ENCODE peak calls at places on chromosome 16, in nine cellular contexts. I is PC-9; O is effector memory CD4-positive, alpha-beta T cell; T is body of pancreas; N is heart left ventricle; J is Karpas-422; U is suprapubic skin; L is ovary; C is transverse colon. G is an unnamed sample.
A peak's percentile ranks its signal among the peaks of the same experiment; 100 is the strongest.

GRCh38 chr16:54027126-54027922 is 259.3 kb downstream of the IRX3 start:
- DNase-seq in I (peak; percentile 66), O (no peak), T (no peak), N (no peak), J (no peak), U (no peak), L (no peak), C (no peak), G (no peak)

GRCh38 chr16:53341787-53342186 is 92.5 kb upstream of the RBL2 start:
- DNase-seq in I (no peak), O (no peak), T (no peak), N (no peak), J (no peak), U (no peak), L (no peak), C (no peak), G (no peak)

GRCh38 chr16:54657058-54657708 is 273.5 kb upstream of the IRX5 start:
- DNase-seq in I (no peak), O (no peak), T (peak; percentile 47), N (no peak), J (no peak), U (no peak), L (no peak), C (no peak), G (no peak)

GRCh38 chr16:57887711-57888110 is 83.2 kb downstream of the CNGB1 start:
- DNase-seq in I (no peak), O (no peak), T (no peak), N (no peak), J (no peak), U (no peak), L (no peak), C (no peak), G (no peak)

GRCh38 chr16:17368951-17369350 is 101.8 kb downstream of the XYLT1 start:
- DNase-seq in I (no peak), O (no peak), T (no peak), N (no peak), J (no peak), U (no peak), L (no peak), C (no peak), G (no peak)

GRCh38 chr16:67707210-67707609 is 11.9 kb downstream of the GFOD2 start:
- DNase-seq in I (no peak), O (no peak), T (no peak), N (no peak), J (no peak), U (no peak), L (no peak), C (no peak), G (no peak)

GRCh38 chr16:48366165-48367093 is 18.8 kb downstream of the SIAH1 start:
- DNase-seq in I (peak; percentile 48), O (peak; percentile 17), T (peak; percentile 59), N (no peak), J (peak; percentile 80), U (no peak), L (no peak), C (peak; percentile 64), G (peak; percentile 33)

GRCh38 chr16:84507011-84507982 is 2.8 kb upstream of the MEAK7 start:
- DNase-seq in I (no peak), O (no peak), T (no peak), N (no peak), J (peak; percentile 86), U (no peak), L (no peak), C (peak; percentile 35), G (no peak)

GRCh38 chr16:66509576-66509975 is 40.3 kb downstream of the TK2 start:
- DNase-seq in I (no peak), O (no peak), T (no peak), N (no peak), J (no peak), U (peak; percentile 74), L (peak; percentile 29), C (no peak), G (no peak)

GRCh38 chr16:47065766-47066688 is 77.7 kb downstream of the NETO2 start:
- DNase-seq in I (no peak), O (no peak), T (no peak), N (no peak), J (no peak), U (no peak), L (no peak), C (no peak), G (no peak)

GRCh38 chr16:15055141-15056053 is 477 bp downstream of the NTAN1 start:
- DNase-seq in I (no peak), O (no peak), T (peak; percentile 49), N (peak; percentile 40), J (peak; percentile 87), U (peak; percentile 79), L (no peak), C (peak; percentile 69), G (no peak)

GRCh38 chr16:11319529-11320146 is 25.6 kb upstream of the RMI2 start:
- DNase-seq in I (peak; percentile 50), O (no peak), T (peak; percentile 41), N (no peak), J (peak; percentile 73), U (no peak), L (no peak), C (no peak), G (no peak)

GRCh38 chr16:54106078-54106477 is 180.5 kb downstream of the IRX3 start:
- DNase-seq in I (no peak), O (no peak), T (no peak), N (no peak), J (no peak), U (no peak), L (no peak), C (no peak), G (no peak)

GRCh38 chr16:63613701-63614100 is 1508.2 kb downstream of the CDH11 start:
- DNase-seq in I (no peak), O (no peak), T (no peak), N (no peak), J (no peak), U (no peak), L (no peak), C (no peak), G (no peak)

GRCh38 chr16:19348578-19349315 is 63.2 kb downstream of the CLEC19A start:
- DNase-seq in I (no peak), O (no peak), T (no peak), N (no peak), J (no peak), U (no peak), L (no peak), C (no peak), G (no peak)

GRCh38 chr16:4966736-4967453 is 8.8 kb downstream of the SEC14L5 start:
- DNase-seq in I (no peak), O (no peak), T (no peak), N (no peak), J (no peak), U (no peak), L (no peak), C (no peak), G (no peak)

GRCh38 chr16:11194913-11195312 is 61.1 kb downstream of the SOCS1 start:
- DNase-seq in I (no peak), O (no peak), T (no peak), N (no peak), J (no peak), U (no peak), L (no peak), C (no peak), G (no peak)

DNA sequence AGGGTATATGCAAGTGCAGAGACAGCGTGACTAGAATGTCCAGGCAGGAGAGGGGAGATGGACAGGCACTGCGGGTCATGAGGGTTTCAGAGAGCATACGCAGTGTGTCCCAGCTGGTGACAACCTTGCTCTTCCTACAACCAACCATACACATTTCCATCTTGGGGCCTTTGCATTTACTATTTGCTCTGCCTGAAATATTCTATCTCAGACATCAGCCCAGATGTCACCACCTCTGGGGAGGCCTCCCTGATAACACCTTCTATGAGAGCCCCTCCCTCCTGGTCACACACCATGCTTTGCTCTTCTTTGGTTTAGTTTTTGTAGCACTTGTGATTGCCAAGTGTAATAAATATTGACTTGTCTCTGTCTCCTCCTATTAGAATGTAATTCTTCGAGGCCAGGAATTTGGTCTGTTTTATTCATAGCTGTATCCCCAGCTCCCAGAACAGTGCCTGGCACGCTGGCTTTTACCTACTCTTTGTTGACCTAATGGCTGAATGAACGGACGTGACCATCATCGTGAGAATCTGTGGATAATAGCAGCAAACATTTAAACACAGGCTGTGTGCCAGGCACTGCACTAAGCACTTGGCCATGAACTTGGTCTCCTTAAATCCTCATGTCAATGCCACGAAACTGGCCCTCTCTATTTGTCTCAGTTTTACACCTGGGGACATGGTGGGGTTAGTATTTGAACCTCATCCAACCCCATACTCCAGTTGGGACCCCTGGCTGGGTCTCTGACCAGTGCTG is 51.9 kb downstream of the PLCG2 start:
- DNase-seq in I (no peak), O (no peak), T (no peak), N (no peak), J (peak; percentile 91), U (no peak), L (no peak), C (no peak), G (no peak)
- H3K4me1 ChIP-seq in I (no peaks in the 10 kb centered on the region), O (peaks cover 4% of the 10 kb centered on the region), T (no peaks in the 10 kb centered on the region), N (no peaks in the 10 kb centered on the region), J (peaks cover 99% of the 10 kb centered on the region), U (no peaks in the 10 kb centered on the region), L (no peaks in the 10 kb centered on the region), C (no peaks in the 10 kb centered on the region), G (peaks cover 7% of the 10 kb centered on the region)

GRCh38 chr16:35497399-35497798 is 2038.0 kb downstream of the TP53TG3F start:
- DNase-seq in I (no peak), O (no peak), T (no peak), N (no peak), J (no peak), U (no peak), L (no peak), C (no peak), G (no peak)
- H3K4me1 ChIP-seq in I (no peaks in the 10 kb centered on the region), O (no peaks in the 10 kb centered on the region), T (no peaks in the 10 kb centered on the region), N (no peaks in the 10 kb centered on the region), J (no peaks in the 10 kb centered on the region), U (no peaks in the 10 kb centered on the region), L (no peaks in the 10 kb centered on the region), C (no peaks in the 10 kb centered on the region), G (no peaks in the 10 kb centered on the region)

DNA sequence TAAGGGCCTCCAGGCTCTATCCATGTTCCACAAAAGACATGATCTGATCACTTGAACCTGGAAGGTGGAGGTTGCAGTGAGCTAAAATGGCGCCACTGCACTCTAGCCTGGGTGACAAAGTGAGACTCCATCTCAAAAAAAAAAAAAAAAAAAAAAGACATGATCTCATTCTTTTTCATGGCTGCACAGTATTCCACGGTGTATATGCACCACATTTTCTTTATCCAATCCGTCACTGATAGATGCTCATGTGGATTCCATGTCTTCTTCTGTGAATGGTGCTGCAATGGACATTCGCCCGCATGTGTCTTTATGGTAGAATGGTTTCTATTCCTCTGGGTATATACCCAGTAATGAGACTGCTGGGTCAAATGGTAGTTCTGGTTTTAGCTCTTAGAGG is 124.4 kb downstream of the ANKRD11 start:
- DNase-seq in I (no peak), O (no peak), T (no peak), N (no peak), J (no peak), U (no peak), L (no peak), C (no peak), G (no peak)
- H3K4me1 ChIP-seq in I (peaks cover 44% of the 10 kb centered on the region), O (peaks cover 49% of the 10 kb centered on the region), T (peaks cover 65% of the 10 kb centered on the region), N (peaks cover 50% of the 10 kb centered on the region), J (peaks cover 3% of the 10 kb centered on the region), U (peaks cover 71% of the 10 kb centered on the region), L (peaks cover 50% of the 10 kb centered on the region), C (peaks cover 36% of the 10 kb centered on the region), G (peaks cover 57% of the 10 kb centered on the region)

DNA sequence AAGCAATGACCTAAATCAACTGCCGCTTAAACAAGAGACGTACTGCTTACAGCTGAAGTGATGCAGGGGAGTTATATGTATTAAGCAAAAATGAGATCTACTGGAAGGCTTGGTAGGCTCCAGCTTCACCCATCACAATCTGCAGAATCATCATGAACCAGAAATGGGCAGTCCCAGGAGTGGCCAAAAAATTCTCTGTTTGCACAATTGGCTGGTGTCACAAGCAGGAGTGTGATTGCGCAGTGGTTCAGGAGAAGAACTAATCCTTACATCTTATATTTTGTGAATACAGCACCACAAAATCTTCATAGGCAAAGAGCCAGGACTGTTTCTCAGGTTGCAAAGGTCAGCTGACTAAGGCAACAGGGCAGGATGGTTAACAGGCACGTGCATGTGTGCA is 75.9 kb downstream of the CES1 start:
- DNase-seq in I (no peak), O (no peak), T (no peak), N (no peak), J (no peak), U (peak; percentile 13), L (no peak), C (no peak), G (no peak)
- H3K4me1 ChIP-seq in I (no peaks in the 10 kb centered on the region), O (peaks cover 3% of the 10 kb centered on the region), T (no peaks in the 10 kb centered on the region), N (no peaks in the 10 kb centered on the region), J (no peaks in the 10 kb centered on the region), U (no peaks in the 10 kb centered on the region), L (no peaks in the 10 kb centered on the region), C (no peaks in the 10 kb centered on the region), G (no peaks in the 10 kb centered on the region)

G was measured in tibial nerve.